ENCODE peak calls at places on chromosomes 6 and 20, in four cellular contexts. Q is OCI-LY7, V is body of pancreas, H is hepatocyte. G is an unnamed sample.
A peak's percentile ranks its signal among the peaks of the same experiment; 100 is the strongest.

GRCh38 chr6:42367353-42368011 is 84.2 kb downstream of the TRERF1 start:
- DNase-seq in Q (peak; percentile 79), V (no peak), H (no peak), G (peak; percentile 32)

GRCh38 chr20:58895796-58896180 is 43.3 kb downstream of the GNAS start:
- DNase-seq in Q (no peak), V (no peak), H (no peak), G (no peak)

GRCh38 chr6:16374796-16375195 is 136.4 kb downstream of the GMPR start:
- DNase-seq in Q (no peak), V (no peak), H (no peak), G (no peak)

GRCh38 chr20:36629719-36630340 is 16.2 kb downstream of the SLA2 start:
- DNase-seq in Q (peak; percentile 78), V (no peak), H (no peak), G (no peak)

GRCh38 chr6:66199146-66199545 is 492.1 kb upstream of the EYS start:
- DNase-seq in Q (no peak), V (no peak), H (no peak), G (no peak)

GRCh38 chr6:136761227-136761922 is 30.9 kb downstream of the MAP3K5 start:
- DNase-seq in Q (peak; percentile 67), V (no peak), H (no peak), G (no peak)

GRCh38 chr6:26321005-26321404 is 44.0 kb upstream of the BTN3A2 start:
- DNase-seq in Q (no peak), V (no peak), H (no peak), G (no peak)

GRCh38 chr20:33676652-33677645 is 2.7 kb upstream of the NECAB3 start:
- DNase-seq in Q (no peak), V (no peak), H (no peak), G (no peak)

GRCh38 chr20:53658327-53658726 is 64.7 kb upstream of the ZNF217 start:
- DNase-seq in Q (no peak), V (no peak), H (no peak), G (no peak)

GRCh38 chr20:44571367-44571766 is 11.0 kb upstream of the PKIG start:
- DNase-seq in Q (peak; percentile 40), V (no peak), H (no peak), G (no peak)

GRCh38 chr20:8043687-8044278 is 24.2 kb upstream of the TMX4 start:
- DNase-seq in Q (peak; percentile 75), V (no peak), H (peak; percentile 82), G (no peak)

GRCh38 chr20:50126662-50127061 is 13.7 kb upstream of the UBE2V1 start:
- DNase-seq in Q (no peak), V (peak; percentile 78), H (peak; percentile 46), G (no peak)

GRCh38 chr6:36177166-36177565 is 19.4 kb upstream of the BRPF3 start:
- DNase-seq in Q (no peak), V (no peak), H (no peak), G (no peak)

GRCh38 chr20:23100754-23101107 is 14.6 kb upstream of the CD93 start:
- DNase-seq in Q (no peak), V (no peak), H (no peak), G (no peak)

GRCh38 chr6:17385660-17386059 is 7.7 kb upstream of the CAP2 start:
- DNase-seq in Q (no peak), V (no peak), H (no peak), G (no peak)

GRCh38 chr20:44597930-44598329 is 15.6 kb downstream of the PKIG start:
- DNase-seq in Q (no peak), V (no peak), H (no peak), G (no peak)

GRCh38 chr20:33005132-33005566 is 916 bp upstream of the SUN5 start:
- DNase-seq in Q (peak; percentile 41), V (no peak), H (no peak), G (no peak)

GRCh38 chr6:117483645-117484016 is 1.2 kb downstream of the DCBLD1 start:
- DNase-seq in Q (no peak), V (no peak), H (peak; percentile 32), G (no peak)

GRCh38 chr20:5393218-5393870 is 76.6 kb upstream of the PROKR2 start:
- DNase-seq in Q (no peak), V (no peak), H (no peak), G (no peak)

GRCh38 chr6:72084992-72085569 is 198.7 kb downstream of the RIMS1 start:
- DNase-seq in Q (peak; percentile 37), V (no peak), H (peak; percentile 26), G (no peak)

GRCh38 chr6:78390066-78390465 is 477.3 kb upstream of the IRAK1BP1 start:
- DNase-seq in Q (no peak), V (no peak), H (peak; percentile 6), G (no peak)

GRCh38 chr6:137115653-137116052 is 57.8 kb downstream of the IL22RA2 start:
- DNase-seq in Q (no peak), V (no peak), H (no peak), G (no peak)

GRCh38 chr20:23082846-23083552 is 3.1 kb downstream of the CD93 start:
- DNase-seq in Q (no peak), V (peak; percentile 38), H (no peak), G (peak; percentile 84)

GRCh38 chr6:42448906-42449659 is 2.6 kb downstream of the TRERF1 start:
- DNase-seq in Q (no peak), V (no peak), H (no peak), G (no peak)

GRCh38 chr6:107489636-107490567 is at the start of gene SOBP:
- DNase-seq in Q (peak; percentile 91), V (peak; percentile 26), H (peak; percentile 78), G (peak; percentile 32)

GRCh38 chr6:11354019-11354418 is 121.6 kb upstream of the NEDD9 start:
- DNase-seq in Q (no peak), V (no peak), H (no peak), G (no peak)

GRCh38 chr6:41939091-41939847 is 2.3 kb downstream of the CCND3 start:
- DNase-seq in Q (peak; percentile 31), V (no peak), H (peak; percentile 63), G (peak; percentile 66)

GRCh38 chr6:3770023-3770422 is 18.5 kb upstream of the PXDC1 start:
- DNase-seq in Q (no peak), V (no peak), H (no peak), G (no peak)

GRCh38 chr6:135592276-135592675 is 94.7 kb upstream of the AHI1 start:
- DNase-seq in Q (no peak), V (no peak), H (no peak), G (no peak)

GRCh38 chr6:38852215-38852614 is 137.1 kb downstream of the DNAH8 start:
- DNase-seq in Q (no peak), V (no peak), H (no peak), G (no peak)

GRCh38 chr6:135748189-135748588 is 103.3 kb upstream of the PDE7B start:
- DNase-seq in Q (no peak), V (no peak), H (no peak), G (no peak)

GRCh38 chr6:168031411-168032382 is 34.2 kb downstream of the KIF25 start:
- DNase-seq in Q (no peak), V (no peak), H (no peak), G (no peak)

GRCh38 chr6:30344191-30344867 is 627 bp upstream of the RPP21 start:
- DNase-seq in Q (no peak), V (no peak), H (no peak), G (no peak)

GRCh38 chr6:148501178-148501590 is 158.5 kb downstream of the SASH1 start:
- DNase-seq in Q (no peak), V (no peak), H (peak; percentile 51), G (no peak)

GRCh38 chr6:70593118-70593486 is 26.4 kb downstream of the SDHAF4 start:
- DNase-seq in Q (no peak), V (no peak), H (no peak), G (no peak)

GRCh38 chr6:70590387-70590786 is 23.7 kb downstream of the SDHAF4 start:
- DNase-seq in Q (no peak), V (no peak), H (no peak), G (no peak)

DNA sequence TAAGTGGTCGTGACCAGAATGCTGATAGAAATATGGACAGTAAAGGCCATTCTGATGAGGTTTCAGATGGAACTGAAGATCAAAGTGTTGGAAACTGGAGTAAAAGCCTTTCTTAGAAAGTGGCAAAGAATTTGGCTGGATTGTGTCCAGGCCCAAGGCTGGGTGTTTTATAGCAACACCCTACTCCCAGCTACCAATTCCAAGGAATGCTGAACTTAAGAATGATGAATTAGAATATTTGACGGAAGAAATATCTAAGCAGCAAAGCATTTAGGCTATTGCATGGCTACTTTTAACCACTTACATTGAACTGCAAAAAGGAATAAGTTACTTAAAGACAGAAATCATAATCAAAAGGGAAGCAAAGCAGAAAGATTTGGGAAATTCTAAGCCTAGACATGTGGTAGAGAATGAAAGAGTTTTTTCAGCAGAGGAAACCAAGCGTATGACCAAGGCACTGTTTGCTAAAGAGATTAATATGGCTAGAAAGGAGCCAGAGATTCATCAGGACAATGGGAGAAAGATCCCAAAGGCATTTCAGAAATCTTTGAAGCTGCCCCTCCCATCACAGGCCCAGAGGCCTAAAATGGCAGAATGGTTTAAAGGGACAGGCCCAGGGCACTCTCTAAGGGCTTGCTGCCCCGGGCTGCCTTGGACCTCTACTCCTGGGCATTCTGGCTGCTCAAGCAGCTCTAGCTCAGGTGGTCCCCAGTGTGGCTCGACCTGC is 25.8 kb downstream of the SDHAF4 start:
- DNase-seq in Q (no peak), V (no peak), H (no peak), G (no peak)
- H3K4me3 ChIP-seq in Q (no peak overlapping the region), V (no peak overlapping the region), H (no peak overlapping the region), G (no peak overlapping the region)

GRCh38 chr6:57173886-57174510 is 1.9 kb downstream of the BAG2 start:
- DNase-seq in Q (no peak), V (no peak), H (peak; percentile 35), G (no peak)
- H3K4me3 ChIP-seq in Q (peak overlapping the region; percentile 88), V (no peak overlapping the region), H (peak overlapping the region; percentile 3), G (peak overlapping the region; percentile 19)

DNA sequence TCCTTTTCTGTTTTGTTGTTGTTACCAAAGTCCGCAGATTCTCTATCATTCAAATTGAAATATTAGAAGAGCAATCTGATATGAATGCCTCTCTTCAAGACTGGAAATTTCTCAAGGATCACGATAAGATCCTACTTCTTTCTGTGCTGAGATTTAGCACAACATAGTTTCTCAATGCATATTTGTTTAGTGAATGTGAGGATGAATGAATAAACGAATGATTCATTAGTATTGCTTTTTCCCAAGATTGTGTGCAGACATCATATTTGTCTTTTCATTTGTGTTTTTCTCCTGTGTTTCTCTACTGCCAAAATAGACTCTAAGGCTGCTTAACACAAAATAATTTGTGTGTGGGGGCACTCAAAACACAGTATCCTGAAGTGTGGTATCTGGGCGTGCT is 862.7 kb upstream of the MAP3K7 start:
- DNase-seq in Q (no peak), V (no peak), H (no peak), G (no peak)
- H3K4me3 ChIP-seq in Q (no peak overlapping the region), V (no peak overlapping the region), H (no peak overlapping the region), G (no peak overlapping the region)

DNA sequence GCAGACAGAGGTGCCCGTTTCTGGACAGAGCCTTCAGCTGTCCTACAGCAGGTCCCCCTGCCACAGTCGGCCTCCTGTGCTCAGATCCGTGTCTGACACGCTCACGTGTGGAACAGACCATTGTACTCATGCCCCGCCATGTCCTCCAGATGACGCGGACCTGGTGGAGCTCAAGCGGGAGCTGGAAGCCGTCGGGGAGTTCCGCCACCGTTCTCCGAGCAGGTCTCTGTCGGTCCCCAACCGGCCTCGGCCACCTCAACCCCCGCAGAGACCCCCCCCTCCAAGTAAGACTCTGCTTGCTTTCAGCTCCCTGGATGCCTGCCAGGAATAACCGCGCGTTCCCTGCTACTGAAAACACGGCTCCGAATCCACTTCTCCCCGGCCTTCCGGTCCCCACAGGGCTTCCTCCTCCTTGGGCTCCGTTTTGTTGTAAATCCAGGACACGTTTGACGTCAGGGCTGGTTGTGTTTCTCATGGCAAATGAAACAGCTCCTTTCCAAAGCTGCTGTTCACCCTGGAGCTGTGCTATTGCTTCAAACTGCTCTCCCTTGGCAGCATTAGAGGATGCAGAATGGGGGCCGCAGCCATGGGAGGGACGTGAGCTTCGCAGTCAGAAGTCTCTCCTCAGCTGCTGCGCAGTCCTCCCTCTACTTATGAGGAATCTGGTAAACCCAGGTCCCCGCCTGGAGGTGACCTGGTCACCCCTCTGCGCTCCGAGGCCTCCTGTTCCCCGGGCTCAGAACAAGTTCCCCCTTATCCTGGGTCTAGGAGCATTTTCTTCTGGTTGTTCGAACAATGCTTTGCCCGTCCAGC is 81.2 kb downstream of the SERAC1 start:
- DNase-seq in Q (no peak), V (no peak), H (no peak), G (no peak)
- H3K4me3 ChIP-seq in Q (no peak overlapping the region), V (no peak overlapping the region), H (no peak overlapping the region), G (no peak overlapping the region)